ENCODE peak calls at places on chromosomes 7 and 10, in seven cellular contexts. One of them, this sample, is unnamed.

GRCh38 chr7:151330181-151330580 is 11.4 kb upstream of the NUB1 start:
- DNase-seq in foreskin fibroblast: no peak
- DNase-seq in cardiac muscle cell: no peak
- DNase-seq in heart left ventricle: no peak
- DNase-seq in IMR-90: no peak
- DNase-seq in chondrocyte: no peak
- DNase-seq in RWPE1: no peak
- DNase-seq in this sample: no peak

GRCh38 chr10:48364659-48365405 is 58.4 kb downstream of the MAPK8 start:
- DNase-seq in foreskin fibroblast: peak
- DNase-seq in IMR-90: peak
- DNase-seq in RWPE1: no peak
- DNase-seq in heart left ventricle: no peak
- DNase-seq in chondrocyte: no peak
- DNase-seq in cardiac muscle cell: peak
- DNase-seq in this sample: peak

GRCh38 chr7:117402109-117402508 is 25.2 kb downstream of the ASZ1 start:
- DNase-seq in heart left ventricle: no peak
- DNase-seq in chondrocyte: no peak
- DNase-seq in IMR-90: peak
- DNase-seq in foreskin fibroblast: no peak
- DNase-seq in cardiac muscle cell: no peak
- DNase-seq in RWPE1: no peak
- DNase-seq in this sample: no peak

GRCh38 chr7:48237354-48237753 is 66.1 kb downstream of the ABCA13 start:
- DNase-seq in RWPE1: no peak
- DNase-seq in cardiac muscle cell: no peak
- DNase-seq in heart left ventricle: no peak
- DNase-seq in IMR-90: no peak
- DNase-seq in foreskin fibroblast: no peak
- DNase-seq in chondrocyte: no peak
- DNase-seq in this sample: no peak

GRCh38 chr7:148914208-148914777 is 30.2 kb upstream of the EZH2 start:
- DNase-seq in chondrocyte: no peak
- DNase-seq in foreskin fibroblast: no peak
- DNase-seq in IMR-90: peak
- DNase-seq in heart left ventricle: no peak
- DNase-seq in cardiac muscle cell: peak
- DNase-seq in RWPE1: peak
- DNase-seq in this sample: no peak

GRCh38 chr10:114172241-114172640 is 1.8 kb downstream of the CCDC186 start:
- DNase-seq in RWPE1: no peak
- DNase-seq in heart left ventricle: no peak
- DNase-seq in foreskin fibroblast: no peak
- DNase-seq in IMR-90: peak
- DNase-seq in chondrocyte: no peak
- DNase-seq in cardiac muscle cell: peak
- DNase-seq in this sample: no peak

GRCh38 chr7:157434701-157435100 is 97.9 kb downstream of the DNAJB6 start:
- DNase-seq in IMR-90: no peak
- DNase-seq in foreskin fibroblast: no peak
- DNase-seq in cardiac muscle cell: no peak
- DNase-seq in heart left ventricle: no peak
- DNase-seq in RWPE1: no peak
- DNase-seq in chondrocyte: no peak
- DNase-seq in this sample: no peak

GRCh38 chr10:137606-138005 is 2.4 kb downstream of the ZMYND11 start:
- DNase-seq in heart left ventricle: no peak
- DNase-seq in IMR-90: peak
- DNase-seq in chondrocyte: no peak
- DNase-seq in RWPE1: peak
- DNase-seq in foreskin fibroblast: peak
- DNase-seq in cardiac muscle cell: no peak
- DNase-seq in this sample: no peak

GRCh38 chr7:157255201-157255606 is 81.6 kb upstream of the DNAJB6 start:
- DNase-seq in chondrocyte: no peak
- DNase-seq in IMR-90: no peak
- DNase-seq in foreskin fibroblast: no peak
- DNase-seq in cardiac muscle cell: peak
- DNase-seq in RWPE1: no peak
- DNase-seq in heart left ventricle: no peak
- DNase-seq in this sample: no peak

GRCh38 chr7:3924277-3924676 is 623.2 kb downstream of the SDK1 start:
- DNase-seq in foreskin fibroblast: no peak
- DNase-seq in heart left ventricle: no peak
- DNase-seq in chondrocyte: no peak
- DNase-seq in cardiac muscle cell: no peak
- DNase-seq in IMR-90: no peak
- DNase-seq in RWPE1: no peak
- DNase-seq in this sample: no peak

GRCh38 chr7:166370-167060 is 25.9 kb upstream of the FAM20C start:
- DNase-seq in foreskin fibroblast: no peak
- DNase-seq in heart left ventricle: peak
- DNase-seq in cardiac muscle cell: peak
- DNase-seq in RWPE1: no peak
- DNase-seq in IMR-90: no peak
- DNase-seq in chondrocyte: peak
- DNase-seq in this sample: no peak

GRCh38 chr7:127254163-127254684 is 1.5 kb upstream of the GRM8 start:
- DNase-seq in RWPE1: no peak
- DNase-seq in chondrocyte: no peak
- DNase-seq in IMR-90: no peak
- DNase-seq in heart left ventricle: no peak
- DNase-seq in foreskin fibroblast: no peak
- DNase-seq in cardiac muscle cell: no peak
- DNase-seq in this sample: no peak

GRCh38 chr10:97822261-97822687 is 27.4 kb upstream of the GOLGA7B start:
- DNase-seq in chondrocyte: no peak
- DNase-seq in heart left ventricle: peak
- DNase-seq in cardiac muscle cell: no peak
- DNase-seq in IMR-90: no peak
- DNase-seq in RWPE1: peak
- DNase-seq in foreskin fibroblast: no peak
- DNase-seq in this sample: no peak

GRCh38 chr10:69075431-69075830 is 12.5 kb upstream of the SRGN start:
- DNase-seq in foreskin fibroblast: no peak
- DNase-seq in cardiac muscle cell: no peak
- DNase-seq in RWPE1: no peak
- DNase-seq in chondrocyte: no peak
- DNase-seq in heart left ventricle: no peak
- DNase-seq in IMR-90: no peak
- DNase-seq in this sample: no peak

GRCh38 chr7:90244909-90245841 is at the start of gene CFAP69:
- DNase-seq in cardiac muscle cell: peak
- DNase-seq in RWPE1: peak
- DNase-seq in foreskin fibroblast: peak
- DNase-seq in chondrocyte: peak
- DNase-seq in IMR-90: peak
- DNase-seq in heart left ventricle: peak
- DNase-seq in this sample: peak

GRCh38 chr10:34717429-34717828 is 97.7 kb downstream of the PARD3 start:
- DNase-seq in foreskin fibroblast: no peak
- DNase-seq in chondrocyte: no peak
- DNase-seq in RWPE1: no peak
- DNase-seq in heart left ventricle: no peak
- DNase-seq in cardiac muscle cell: no peak
- DNase-seq in IMR-90: no peak
- DNase-seq in this sample: no peak

GRCh38 chr10:97063271-97063982 is 122.3 kb downstream of the SLIT1 start:
- DNase-seq in foreskin fibroblast: no peak
- DNase-seq in IMR-90: no peak
- DNase-seq in heart left ventricle: no peak
- DNase-seq in chondrocyte: peak
- DNase-seq in cardiac muscle cell: no peak
- DNase-seq in RWPE1: no peak
- DNase-seq in this sample: no peak

GRCh38 chr10:78410046-78410965 is 376.6 kb downstream of the RPS24 start:
- DNase-seq in IMR-90: no peak
- DNase-seq in foreskin fibroblast: no peak
- DNase-seq in cardiac muscle cell: no peak
- DNase-seq in heart left ventricle: no peak
- DNase-seq in RWPE1: no peak
- DNase-seq in chondrocyte: no peak
- DNase-seq in this sample: no peak

DNA sequence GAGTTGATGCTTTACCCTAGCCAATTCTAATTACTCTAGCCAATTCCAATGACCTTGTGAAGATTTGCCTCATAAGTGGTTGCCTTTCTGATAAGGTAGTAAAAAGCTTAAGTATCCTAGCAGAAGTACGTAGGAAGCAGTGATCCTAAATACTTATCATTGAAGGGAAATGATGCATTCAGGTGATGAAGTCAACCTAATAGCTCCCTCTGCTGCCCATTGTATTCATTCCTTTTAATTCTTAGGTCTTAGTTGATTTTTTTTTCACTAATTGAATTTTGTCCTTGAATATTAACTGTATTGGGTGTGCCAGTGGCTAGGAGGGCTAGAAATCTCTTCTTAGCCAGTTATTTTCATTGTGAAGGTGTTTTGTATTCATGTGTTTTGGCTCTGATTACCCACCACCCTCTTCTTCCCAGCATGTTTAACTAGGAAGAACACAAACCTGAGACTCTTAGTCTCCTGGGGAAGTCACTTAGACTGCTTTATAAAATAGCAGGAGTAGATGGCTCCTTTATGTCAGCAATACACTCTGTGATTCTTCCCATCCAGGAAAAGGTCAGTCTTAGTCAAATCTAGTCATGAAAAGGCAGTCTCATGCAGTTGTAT is 46.3 kb downstream of the PLEKHA8 start:
- DNase-seq in chondrocyte: no peak
- DNase-seq in cardiac muscle cell: peak
- DNase-seq in foreskin fibroblast: no peak
- DNase-seq in RWPE1: peak
- DNase-seq in IMR-90: peak
- DNase-seq in heart left ventricle: no peak
- DNase-seq in this sample: no peak
- TF ChIP-seq CTCF in chondrocyte: peak
- TF ChIP-seq CTCF in cardiac muscle cell: peak
- TF ChIP-seq CTCF in foreskin fibroblast: peak
- TF ChIP-seq CTCF in RWPE1: peak
- TF ChIP-seq CTCF in IMR-90: peak
- TF ChIP-seq CTCF in heart left ventricle: peak
- TF ChIP-seq CTCF in this sample: peak

GRCh38 chr7:13258386-13258785 is 571.0 kb downstream of the ARL4A start:
- DNase-seq in IMR-90: no peak
- DNase-seq in cardiac muscle cell: no peak
- DNase-seq in chondrocyte: no peak
- DNase-seq in RWPE1: no peak
- DNase-seq in heart left ventricle: no peak
- DNase-seq in foreskin fibroblast: no peak
- DNase-seq in this sample: no peak

GRCh38 chr7:13259908-13260307 is 572.5 kb downstream of the ARL4A start:
- DNase-seq in heart left ventricle: no peak
- DNase-seq in IMR-90: no peak
- DNase-seq in cardiac muscle cell: no peak
- DNase-seq in foreskin fibroblast: no peak
- DNase-seq in RWPE1: no peak
- DNase-seq in chondrocyte: no peak
- DNase-seq in this sample: no peak

GRCh38 chr7:13257661-13258060 is 570.2 kb downstream of the ARL4A start:
- DNase-seq in chondrocyte: no peak
- DNase-seq in heart left ventricle: no peak
- DNase-seq in foreskin fibroblast: no peak
- DNase-seq in IMR-90: no peak
- DNase-seq in cardiac muscle cell: no peak
- DNase-seq in RWPE1: no peak
- DNase-seq in this sample: no peak

GRCh38 chr7:13265271-13265670 is 577.8 kb downstream of the ARL4A start:
- DNase-seq in foreskin fibroblast: no peak
- DNase-seq in cardiac muscle cell: no peak
- DNase-seq in chondrocyte: no peak
- DNase-seq in IMR-90: no peak
- DNase-seq in RWPE1: no peak
- DNase-seq in heart left ventricle: no peak
- DNase-seq in this sample: no peak

DNA sequence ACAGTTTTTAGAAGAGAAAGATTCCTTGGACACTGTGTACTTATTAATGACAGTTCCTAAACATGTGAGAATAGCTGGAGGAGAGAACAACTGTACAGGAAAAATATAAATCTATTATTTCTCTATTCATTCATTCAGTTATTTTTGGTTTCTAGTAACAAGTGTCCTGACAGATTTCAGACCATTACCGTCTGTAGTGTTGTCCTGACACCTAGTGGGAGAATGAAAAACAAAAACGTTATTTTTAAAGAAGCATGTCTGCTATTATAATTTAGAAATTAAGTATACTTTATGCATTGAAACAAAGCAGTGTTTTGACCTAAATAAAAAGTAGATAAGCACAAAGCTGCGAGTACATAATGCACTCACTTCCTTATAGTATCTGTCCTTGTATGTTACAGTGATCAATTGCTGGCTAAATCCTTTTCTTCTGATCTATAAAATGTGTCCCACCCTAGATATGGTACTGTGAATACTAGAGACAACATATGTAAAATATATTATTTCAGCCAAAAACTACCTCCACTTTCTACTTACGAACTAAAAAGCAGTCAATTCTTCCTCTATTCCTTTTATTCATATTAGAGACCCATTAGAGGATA is 575.6 kb downstream of the ARL4A start:
- DNase-seq in heart left ventricle: no peak
- DNase-seq in foreskin fibroblast: peak
- DNase-seq in cardiac muscle cell: peak
- DNase-seq in RWPE1: peak
- DNase-seq in chondrocyte: no peak
- DNase-seq in IMR-90: peak
- DNase-seq in this sample: peak
- TF ChIP-seq CTCF in heart left ventricle: peak
- TF ChIP-seq CTCF in foreskin fibroblast: peak
- TF ChIP-seq CTCF in cardiac muscle cell: peak
- TF ChIP-seq CTCF in RWPE1: peak
- TF ChIP-seq CTCF in chondrocyte: peak
- TF ChIP-seq CTCF in IMR-90: peak
- TF ChIP-seq CTCF in this sample: peak

GRCh38 chr10:123965973-123966895 is 74.6 kb upstream of the CPXM2 start:
- DNase-seq in foreskin fibroblast: no peak
- DNase-seq in chondrocyte: no peak
- DNase-seq in heart left ventricle: no peak
- DNase-seq in RWPE1: no peak
- DNase-seq in cardiac muscle cell: no peak
- DNase-seq in IMR-90: no peak
- DNase-seq in this sample: peak
- TF ChIP-seq CTCF in foreskin fibroblast: no peak
- TF ChIP-seq CTCF in chondrocyte: no peak
- TF ChIP-seq CTCF in heart left ventricle: no peak
- TF ChIP-seq CTCF in RWPE1: no peak
- TF ChIP-seq CTCF in cardiac muscle cell: no peak
- TF ChIP-seq CTCF in IMR-90: no peak
- TF ChIP-seq CTCF in this sample: no peak

DNA sequence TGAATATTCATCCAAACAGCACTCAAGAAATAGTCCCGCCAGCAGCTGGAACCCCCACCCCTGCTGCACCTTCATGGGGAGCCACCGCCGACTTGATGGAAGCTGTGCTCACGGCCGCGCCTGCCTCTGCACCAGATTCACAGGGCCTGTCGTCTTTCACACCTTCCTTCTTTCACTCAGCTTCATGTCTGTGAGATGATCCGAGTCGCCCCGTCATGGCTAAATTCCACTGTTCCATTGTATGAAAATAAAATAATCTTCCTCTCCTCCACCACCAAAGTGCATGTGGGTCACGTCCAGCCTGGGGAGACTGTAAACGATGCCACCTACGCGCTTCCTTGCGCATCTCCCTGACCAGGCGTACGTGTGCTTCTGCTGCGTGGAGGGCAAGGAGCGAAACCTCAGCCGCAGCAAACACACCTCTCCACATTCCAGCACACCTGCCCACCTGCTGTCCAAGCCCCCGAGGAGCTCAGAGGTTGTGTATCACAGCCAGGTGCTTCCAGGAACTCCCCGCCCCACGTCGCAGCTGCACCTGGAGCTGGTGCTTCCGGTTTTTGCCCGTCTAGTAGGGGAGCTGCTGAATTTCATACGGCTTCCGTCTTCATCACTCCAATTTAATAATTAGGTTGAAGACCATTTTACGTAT is 137.0 kb downstream of the PTPRN2 start:
- DNase-seq in cardiac muscle cell: no peak
- DNase-seq in foreskin fibroblast: no peak
- DNase-seq in IMR-90: no peak
- DNase-seq in chondrocyte: no peak
- DNase-seq in RWPE1: no peak
- DNase-seq in heart left ventricle: no peak
- DNase-seq in this sample: no peak
- TF ChIP-seq CTCF in cardiac muscle cell: no peak
- TF ChIP-seq CTCF in foreskin fibroblast: no peak
- TF ChIP-seq CTCF in IMR-90: no peak
- TF ChIP-seq CTCF in chondrocyte: no peak
- TF ChIP-seq CTCF in RWPE1: no peak
- TF ChIP-seq CTCF in heart left ventricle: no peak
- TF ChIP-seq CTCF in this sample: no peak

This sample was measured in AG09319.